ENCODE peak calls at places on chromosomes 16 and 17, in five cellular contexts. One of them, this sample, is unnamed.

GRCh38 chr17:35299108-35299507 is 56.2 kb downstream of the SLFN5 start:
- DNase-seq in fibroblast of the conjunctiva: no peak
- DNase-seq in HEK293T: no peak
- DNase-seq in T-cell: no peak
- DNase-seq in LHCN-M2: no peak
- DNase-seq in this sample: peak

GRCh38 chr17:40980594-40980993 is 3.5 kb downstream of the KRT40 start:
- DNase-seq in fibroblast of the conjunctiva: no peak
- DNase-seq in T-cell: no peak
- DNase-seq in LHCN-M2: peak
- DNase-seq in HEK293T: no peak
- DNase-seq in this sample: no peak

GRCh38 chr16:50644730-50645129 is 36.4 kb downstream of the SNX20 start:
- DNase-seq in HEK293T: no peak
- DNase-seq in LHCN-M2: no peak
- DNase-seq in fibroblast of the conjunctiva: peak
- DNase-seq in T-cell: peak
- DNase-seq in this sample: peak

GRCh38 chr17:41917192-41917591 is 1.6 kb downstream of the ACLY start:
- DNase-seq in fibroblast of the conjunctiva: peak
- DNase-seq in T-cell: no peak
- DNase-seq in HEK293T: no peak
- DNase-seq in LHCN-M2: peak
- DNase-seq in this sample: no peak

GRCh38 chr16:1019234-1019933 is 37.8 kb downstream of the SOX8 start:
- DNase-seq in LHCN-M2: peak
- DNase-seq in fibroblast of the conjunctiva: no peak
- DNase-seq in HEK293T: no peak
- DNase-seq in T-cell: no peak
- DNase-seq in this sample: no peak

GRCh38 chr17:1402268-1402598 is 2.2 kb upstream of the YWHAE start:
- DNase-seq in HEK293T: no peak
- DNase-seq in T-cell: no peak
- DNase-seq in LHCN-M2: no peak
- DNase-seq in fibroblast of the conjunctiva: no peak
- DNase-seq in this sample: no peak

GRCh38 chr16:75280331-75280804 is 28.9 kb upstream of the BCAR1 start:
- DNase-seq in HEK293T: no peak
- DNase-seq in fibroblast of the conjunctiva: no peak
- DNase-seq in T-cell: no peak
- DNase-seq in LHCN-M2: no peak
- DNase-seq in this sample: no peak

GRCh38 chr17:35849469-35850348 is 19.0 kb downstream of the HEATR9 start:
- DNase-seq in T-cell: peak
- DNase-seq in LHCN-M2: peak
- DNase-seq in fibroblast of the conjunctiva: peak
- DNase-seq in HEK293T: peak
- DNase-seq in this sample: no peak

GRCh38 chr16:4081035-4081434 is 35.2 kb downstream of the ADCY9 start:
- DNase-seq in fibroblast of the conjunctiva: no peak
- DNase-seq in T-cell: no peak
- DNase-seq in HEK293T: no peak
- DNase-seq in LHCN-M2: no peak
- DNase-seq in this sample: no peak

GRCh38 chr16:17572145-17572544 is 101.4 kb upstream of the XYLT1 start:
- DNase-seq in LHCN-M2: no peak
- DNase-seq in HEK293T: no peak
- DNase-seq in fibroblast of the conjunctiva: no peak
- DNase-seq in T-cell: no peak
- DNase-seq in this sample: no peak

GRCh38 chr17:81339180-81339501 is 44.0 kb upstream of the SLC38A10 start:
- DNase-seq in HEK293T: no peak
- DNase-seq in T-cell: no peak
- DNase-seq in LHCN-M2: no peak
- DNase-seq in fibroblast of the conjunctiva: no peak
- DNase-seq in this sample: no peak

This sample was measured in pancreas.